ENCODE peak calls at places on chromosome 14, in five cellular contexts. W is esophagus squamous epithelium; P is small intestine; L is CD4-positive, CD25-positive, alpha-beta regulatory T cell; A is stomach. C is an unnamed sample. For H3K36me3, the result is how much of the 10 kb centered on the place peaks cover.

GRCh38 chr14:50396636-50397460 is at the start of gene CDKL1:
- DNase-seq in W (no peak), P (peak), L (peak), A (peak), C (peak)

GRCh38 chr14:95685978-95686922 is at the start of gene TCL1B:
- DNase-seq in W (no peak), P (no peak), L (no peak), A (no peak), C (no peak)

GRCh38 chr14:78950654-78951053 is 780.5 kb downstream of the NRXN3 start:
- DNase-seq in W (no peak), P (peak), L (no peak), A (no peak), C (no peak)

GRCh38 chr14:91866061-91866460 is 1.3 kb downstream of the TC2N start:
- DNase-seq in W (no peak), P (no peak), L (no peak), A (no peak), C (peak)

GRCh38 chr14:54194501-54194900 is 202.3 kb upstream of the CDKN3 start:
- DNase-seq in W (no peak), P (no peak), L (no peak), A (no peak), C (no peak)

GRCh38 chr14:78697341-78697740 is 527.2 kb downstream of the NRXN3 start:
- DNase-seq in W (no peak), P (peak), L (no peak), A (no peak), C (no peak)

GRCh38 chr14:37709419-37710195 is 114.2 kb downstream of the TTC6 start:
- DNase-seq in W (no peak), P (peak), L (no peak), A (no peak), C (no peak)

GRCh38 chr14:76090611-76091010 is 61.1 kb upstream of the GPATCH2L start:
- DNase-seq in W (no peak), P (no peak), L (no peak), A (no peak), C (no peak)

GRCh38 chr14:23538785-23539184 is 12.8 kb downstream of the ZFHX2 start:
- DNase-seq in W (no peak), P (no peak), L (no peak), A (no peak), C (no peak)

GRCh38 chr14:68703093-68703492 is 89.8 kb downstream of the ZFP36L1 start:
- DNase-seq in W (no peak), P (peak), L (no peak), A (no peak), C (no peak)

GRCh38 chr14:75832621-75833297 is 149.0 kb downstream of the TGFB3 start:
- DNase-seq in W (no peak), P (peak), L (no peak), A (peak), C (no peak)

GRCh38 chr14:58697266-58697926 is 59.6 kb downstream of the DACT1 start:
- DNase-seq in W (no peak), P (no peak), L (no peak), A (no peak), C (no peak)

GRCh38 chr14:76901171-76902055 is 75.2 kb downstream of the LRRC74A start:
- DNase-seq in W (no peak), P (no peak), L (no peak), A (no peak), C (no peak)

GRCh38 chr14:79011091-79011919 is 841.1 kb downstream of the NRXN3 start:
- DNase-seq in W (no peak), P (peak), L (no peak), A (no peak), C (no peak)

GRCh38 chr14:33676135-33676566 is 274.7 kb downstream of the EGLN3 start:
- DNase-seq in W (no peak), P (peak), L (no peak), A (no peak), C (no peak)

GRCh38 chr14:28515571-28515970 is 251.0 kb upstream of the FOXG1 start:
- DNase-seq in W (no peak), P (no peak), L (no peak), A (no peak), C (no peak)

GRCh38 chr14:36424478-36425102 is 95.4 kb downstream of the NKX2-1 start:
- DNase-seq in W (no peak), P (no peak), L (no peak), A (no peak), C (no peak)

GRCh38 chr14:102140027-102140749 is 491 bp downstream of the WDR20 start:
- DNase-seq in W (no peak), P (peak), L (no peak), A (peak), C (peak)

GRCh38 chr14:85958069-85958468 is 428.1 kb downstream of the FLRT2 start:
- DNase-seq in W (no peak), P (no peak), L (no peak), A (no peak), C (no peak)

GRCh38 chr14:36515105-36515593 is 4.9 kb downstream of the NKX2-1 start:
- DNase-seq in W (no peak), P (no peak), L (no peak), A (no peak), C (no peak)

GRCh38 chr14:79643132-79643531 is 568.2 kb downstream of the DIO2 start:
- DNase-seq in W (no peak), P (no peak), L (no peak), A (no peak), C (no peak)

GRCh38 chr14:88468396-88468795 is 82.9 kb downstream of the SPATA7 start:
- DNase-seq in W (no peak), P (no peak), L (no peak), A (no peak), C (no peak)

GRCh38 chr14:24042733-24043132 is 9.1 kb upstream of the CARMIL3 start:
- DNase-seq in W (no peak), P (no peak), L (no peak), A (no peak), C (no peak)

GRCh38 chr14:92582706-92583452 is 69.3 kb downstream of the RIN3 start:
- DNase-seq in W (no peak), P (no peak), L (no peak), A (no peak), C (no peak)

GRCh38 chr14:68535404-68536024 is 257.4 kb downstream of the ZFP36L1 start:
- DNase-seq in W (no peak), P (no peak), L (no peak), A (no peak), C (no peak)

GRCh38 chr14:24313912-24314311 is 2.6 kb downstream of the LTB4R start:
- DNase-seq in W (no peak), P (no peak), L (no peak), A (no peak), C (no peak)

GRCh38 chr14:38481939-38482678 is 226.2 kb upstream of the CLEC14A start:
- DNase-seq in W (no peak), P (no peak), L (no peak), A (no peak), C (no peak)

GRCh38 chr14:59208224-59208814 is 19.9 kb downstream of the DAAM1 start:
- DNase-seq in W (no peak), P (no peak), L (no peak), A (no peak), C (no peak)

GRCh38 chr14:61923348-61923747 is 161.1 kb downstream of the SNAPC1 start:
- DNase-seq in W (no peak), P (no peak), L (no peak), A (no peak), C (no peak)

GRCh38 chr14:85165091-85165490 is 364.9 kb upstream of the FLRT2 start:
- DNase-seq in W (no peak), P (no peak), L (no peak), A (no peak), C (no peak)

GRCh38 chr14:22230517-22230916 is 358.5 kb downstream of the DAD1 start:
- DNase-seq in W (no peak), P (no peak), L (no peak), A (no peak), C (no peak)

GRCh38 chr14:22231022-22231421 is 358.0 kb downstream of the DAD1 start:
- DNase-seq in W (no peak), P (no peak), L (peak), A (no peak), C (no peak)

GRCh38 chr14:22227084-22227483 is 361.9 kb downstream of the DAD1 start:
- DNase-seq in W (no peak), P (no peak), L (no peak), A (no peak), C (no peak)

GRCh38 chr14:22225526-22226133 is 363.4 kb downstream of the DAD1 start:
- DNase-seq in W (no peak), P (no peak), L (no peak), A (no peak), C (no peak)

DNA sequence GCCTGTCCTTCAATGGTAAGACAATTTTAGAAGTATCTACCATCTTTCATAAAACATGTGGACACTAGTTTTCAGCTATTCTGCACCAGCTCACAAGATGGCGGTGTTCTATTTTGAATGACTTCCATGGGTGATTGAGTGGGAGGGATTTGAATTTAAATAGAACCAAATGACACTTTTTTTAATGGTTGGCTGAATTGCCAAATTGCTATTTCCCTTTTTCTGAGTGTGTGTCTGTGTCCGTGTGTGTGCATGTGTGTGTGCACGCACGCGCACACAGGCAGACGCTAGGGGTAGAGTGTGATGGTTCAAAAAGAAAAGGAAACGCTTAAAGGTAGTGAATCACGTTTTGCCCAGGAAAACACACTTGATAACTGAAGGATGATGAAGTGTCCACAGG is 362.6 kb downstream of the DAD1 start:
- DNase-seq in W (no peak), P (no peak), L (peak), A (no peak), C (peak)
- H3K27ac ChIP-seq in W (no peak), P (no peak), L (peak), A (no peak), C (peak)

DNA sequence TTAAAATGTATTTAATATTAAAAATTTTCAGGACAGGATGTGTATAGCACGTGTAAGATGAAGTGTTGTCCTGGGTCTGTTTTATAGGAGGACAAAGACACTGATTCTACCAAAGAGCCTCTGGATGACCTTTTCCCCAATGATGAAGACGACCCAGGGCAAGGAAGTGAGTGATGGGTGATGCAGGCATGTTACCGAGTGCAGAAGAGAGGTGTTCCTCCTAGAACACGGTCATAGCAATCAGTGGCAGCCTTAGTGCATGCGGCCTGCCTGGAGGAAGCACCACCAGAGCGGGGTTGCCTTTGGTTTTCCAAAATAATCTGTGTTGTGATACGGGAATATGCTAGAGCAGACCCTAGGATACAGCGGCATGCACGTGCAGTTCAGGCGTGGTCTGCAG is 33.0 kb downstream of the KLC1 start:
- DNase-seq in W (no peak), P (no peak), L (no peak), A (no peak), C (no peak)
- H3K36me3 ChIP-seq in W (under half), P (under half), L (half or more), A (half or more), C (under half)

GRCh38 chr14:31229638-31230229 is 22.1 kb upstream of the HECTD1 start:
- DNase-seq in W (peak), P (peak), L (no peak), A (peak), C (no peak)
- H3K4me3 ChIP-seq in W (no peak), P (no peak), L (no peak), A (no peak), C (no peak)

GRCh38 chr14:90625445-90625844 is 190.8 kb downstream of the TTC7B start:
- DNase-seq in W (no peak), P (no peak), L (no peak), A (no peak), C (no peak)

GRCh38 chr14:90626550-90626949 is 189.7 kb downstream of the TTC7B start:
- DNase-seq in W (no peak), P (no peak), L (no peak), A (no peak), C (no peak)

GRCh38 chr14:90621205-90621600 is 195.0 kb downstream of the TTC7B start:
- DNase-seq in W (no peak), P (no peak), L (no peak), A (no peak), C (no peak)

GRCh38 chr14:90624732-90625444 is 191.3 kb downstream of the TTC7B start:
- DNase-seq in W (no peak), P (no peak), L (no peak), A (no peak), C (no peak)

DNA sequence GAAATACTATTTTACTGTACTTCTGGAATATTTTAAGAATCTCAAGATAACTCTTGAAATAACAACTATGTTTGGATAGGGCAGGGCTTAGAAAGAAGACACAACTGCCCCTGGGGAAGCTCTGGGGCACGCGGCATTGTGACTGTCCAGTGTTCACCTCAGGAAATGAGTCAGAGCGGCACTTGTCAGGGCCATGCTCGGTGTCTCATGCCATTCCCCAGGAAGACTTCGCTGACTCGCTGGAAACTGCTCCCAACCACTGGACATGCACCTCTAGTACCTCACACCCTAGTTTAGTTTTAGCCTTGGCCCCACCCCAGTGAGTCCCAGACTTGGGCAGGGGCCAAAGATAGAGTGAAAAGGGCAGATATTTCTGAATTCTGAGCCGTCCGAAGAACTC is 192.0 kb downstream of the TTC7B start:
- DNase-seq in W (no peak), P (no peak), L (no peak), A (no peak), C (no peak)
- H3K27ac ChIP-seq in W (peak), P (no peak), L (no peak), A (peak), C (no peak)

GRCh38 chr14:90266441-90267154 is 10.2 kb downstream of the PSMC1 start:
- DNase-seq in W (no peak), P (no peak), L (no peak), A (no peak), C (no peak)

DNA sequence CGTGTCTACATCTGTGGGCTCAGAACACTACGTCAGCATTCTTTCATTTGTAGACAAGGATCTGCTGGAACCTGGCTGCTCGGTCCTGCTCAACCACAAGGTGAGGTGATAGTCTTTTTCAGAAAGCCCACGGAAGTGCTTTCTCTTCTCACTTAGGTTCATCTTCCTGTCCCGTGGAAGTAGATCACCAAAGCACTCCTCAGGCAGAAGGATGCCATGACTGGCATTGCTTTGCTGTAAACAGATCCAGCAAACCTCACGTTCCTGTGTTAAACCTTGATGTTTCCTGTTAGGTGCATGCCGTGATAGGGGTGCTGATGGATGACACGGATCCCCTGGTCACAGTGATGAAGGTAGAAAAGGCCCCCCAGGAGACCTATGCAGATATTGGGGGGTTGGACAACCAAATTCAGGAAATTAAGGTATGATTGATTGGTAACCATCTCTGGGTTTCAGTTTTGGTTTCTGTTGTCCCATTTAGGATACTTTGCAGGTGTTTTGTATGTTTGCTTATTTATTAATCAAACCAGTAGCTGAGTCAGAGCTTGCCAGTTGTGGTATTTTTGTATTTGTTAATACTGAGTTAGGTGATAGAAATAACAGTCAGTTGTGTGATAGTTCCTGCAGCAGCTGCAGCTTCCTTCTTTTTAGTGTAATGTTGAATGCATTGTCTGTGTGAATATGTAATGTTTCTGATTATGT is 7.5 kb downstream of the PSMC1 start:
- DNase-seq in W (no peak), P (no peak), L (peak), A (no peak), C (no peak)
- H3K36me3 ChIP-seq in W (under half), P (under half), L (half or more), A (half or more), C (half or more)

GRCh38 chr14:104765517-104765916 is 12.6 kb downstream of the SIVA1 start:
- DNase-seq in W (no peak), P (no peak), L (no peak), A (no peak), C (no peak)
- H3K4me3 ChIP-seq in W (no peak), P (no peak), L (no peak), A (no peak), C (no peak)

DNA sequence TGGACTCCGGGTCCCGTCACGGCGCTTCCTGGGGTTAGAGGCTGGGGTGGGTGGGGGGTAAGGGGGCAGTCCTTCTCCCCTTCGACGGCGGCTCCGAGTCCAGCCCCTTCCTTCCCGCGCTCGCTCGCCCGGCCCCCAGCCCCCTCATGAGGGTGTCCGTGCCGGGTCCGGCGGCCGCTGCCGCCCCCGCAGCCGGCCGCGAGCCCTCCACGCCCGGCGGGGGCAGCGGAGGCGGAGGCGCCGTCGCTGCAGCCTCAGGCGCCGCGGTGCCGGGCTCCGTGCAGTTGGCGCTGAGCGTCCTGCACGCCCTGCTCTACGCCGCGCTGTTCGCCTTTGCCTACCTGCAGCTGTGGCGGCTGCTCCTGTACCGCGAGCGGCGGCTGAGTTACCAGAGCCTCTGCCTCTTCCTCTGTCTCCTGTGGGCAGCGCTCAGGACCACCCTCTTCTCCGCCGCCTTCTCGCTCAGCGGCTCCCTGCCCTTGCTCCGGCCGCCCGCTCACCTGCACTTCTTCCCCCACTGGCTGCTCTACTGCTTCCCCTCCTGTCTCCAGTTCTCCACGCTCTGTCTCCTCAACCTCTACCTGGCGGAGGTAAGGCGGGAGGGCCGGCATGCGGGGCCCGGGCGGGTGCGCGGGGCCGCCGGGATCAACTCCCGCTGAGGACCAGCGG is 500 bp downstream of the GPR137C start:
- DNase-seq in W (no peak), P (peak), L (peak), A (peak), C (peak)
- H3K27ac ChIP-seq in W (peak), P (no peak), L (peak), A (peak), C (peak)

C was measured in CD4-positive, alpha-beta memory T cell.